ENCODE peak calls at places on chromosomes 3 and 15, in nine cellular contexts. T is stomach, B is MM.1S, X is mammary epithelial cell, Y is SK-N-SH, Q is body of pancreas, W is K562, P is adrenal gland, M is PC-3. K is an unnamed sample.

GRCh38 chr3:9036327-9037112 is 73.2 kb upstream of the RAD18 start:
- DNase-seq in Q (peak; percentile 30), W (no peak), P (peak; percentile 65), T (peak; percentile 45), M (no peak), B (no peak), X (no peak), Y (peak; percentile 54), K (no peak)

GRCh38 chr3:119810018-119810435 is 28.1 kb downstream of the NR1I2 start:
- DNase-seq in P (peak; percentile 43), M (no peak), T (peak; percentile 34), B (peak; percentile 27), Q (peak; percentile 42), X (peak; percentile 19), W (no peak), Y (no peak), K (no peak)

GRCh38 chr3:59069838-59070237 is 20.0 kb upstream of the CFAP20DC start:
- DNase-seq in Y (no peak), B (no peak), T (no peak), P (no peak), Q (no peak), W (no peak), X (no peak), M (no peak), K (no peak)

GRCh38 chr15:101256756-101257155 is 4.9 kb upstream of the CHSY1 start:
- DNase-seq in P (no peak), X (no peak), M (peak; percentile 13), Q (no peak), T (no peak), B (peak; percentile 48), W (no peak), Y (no peak), K (peak; percentile 27)

GRCh38 chr15:33098082-33099058 is 96.1 kb downstream of the FMN1 start:
- DNase-seq in T (no peak), P (no peak), B (no peak), W (no peak), X (peak; percentile 74), M (peak; percentile 95), Q (no peak), Y (no peak), K (no peak)

GRCh38 chr3:59116138-59116537 is 66.3 kb upstream of the CFAP20DC start:
- DNase-seq in T (no peak), W (no peak), B (no peak), Q (no peak), M (no peak), P (no peak), Y (no peak), X (no peak), K (no peak)

GRCh38 chr3:64924961-64925360 is 237.2 kb upstream of the ADAMTS9 start:
- DNase-seq in Q (no peak), T (no peak), W (no peak), P (no peak), M (no peak), Y (no peak), X (no peak), B (no peak), K (no peak)

GRCh38 chr3:11930084-11930483 is 74.1 kb upstream of the SYN2 start:
- DNase-seq in Y (no peak), M (no peak), X (no peak), W (no peak), P (no peak), B (no peak), Q (no peak), T (no peak), K (no peak)

GRCh38 chr3:39839504-39839903 is 30.1 kb downstream of the MYRIP start:
- DNase-seq in M (no peak), Y (no peak), B (no peak), W (no peak), X (no peak), T (no peak), Q (no peak), P (no peak), K (no peak)

GRCh38 chr3:13088020-13089006 is 15.1 kb upstream of the IQSEC1 start:
- DNase-seq in B (peak; percentile 26), T (no peak), M (no peak), Y (no peak), P (no peak), X (no peak), W (no peak), Q (no peak), K (no peak)

GRCh38 chr3:155465664-155466063 is 172.2 kb upstream of the STRIT1 start:
- DNase-seq in B (no peak), X (no peak), Q (no peak), P (no peak), W (no peak), T (no peak), Y (no peak), M (no peak), K (no peak)

GRCh38 chr3:115359507-115359906 is 212.4 kb upstream of the ZBTB20 start:
- DNase-seq in B (peak; percentile 36), M (no peak), P (no peak), T (no peak), Y (no peak), W (no peak), Q (no peak), X (no peak), K (no peak)

GRCh38 chr3:5012398-5012797 is 33.2 kb downstream of the BHLHE40 start:
- DNase-seq in Q (no peak), Y (no peak), M (no peak), T (no peak), P (no peak), B (no peak), W (no peak), X (no peak), K (no peak)

GRCh38 chr3:11803977-11804903 is 42.4 kb downstream of the TAMM41 start:
- DNase-seq in W (peak; percentile 68), B (peak; percentile 69), M (peak; percentile 67), Y (peak; percentile 57), X (peak; percentile 40), T (peak; percentile 42), P (peak; percentile 48), Q (peak; percentile 66), K (peak; percentile 52)

GRCh38 chr3:175346573-175347356 is 487.6 kb downstream of the NAALADL2 start:
- DNase-seq in P (peak; percentile 84), X (peak; percentile 87), Q (peak; percentile 57), T (peak; percentile 65), B (peak; percentile 98), M (peak; percentile 92), Y (no peak), W (no peak), K (no peak)

GRCh38 chr3:67075295-67075694 is 77.2 kb downstream of the KBTBD8 start:
- DNase-seq in P (no peak), B (peak; percentile 23), X (no peak), Y (no peak), T (no peak), Q (no peak), W (no peak), M (no peak), K (no peak)

GRCh38 chr15:74444106-74445062 is 10.6 kb upstream of the SEMA7A start:
- DNase-seq in P (peak; percentile 8), T (no peak), M (no peak), X (no peak), W (no peak), B (no peak), Y (no peak), Q (no peak), K (no peak)

GRCh38 chr15:74442063-74442462 is 8.3 kb upstream of the SEMA7A start:
- DNase-seq in Q (no peak), M (no peak), B (no peak), Y (no peak), T (no peak), P (no peak), W (no peak), X (no peak), K (no peak)

GRCh38 chr15:74443100-74443909 is 9.5 kb upstream of the SEMA7A start:
- DNase-seq in Q (no peak), P (peak; percentile 11), M (no peak), T (no peak), X (no peak), W (no peak), B (no peak), Y (no peak), K (no peak)

GRCh38 chr15:74441248-74441939 is 7.6 kb upstream of the SEMA7A start:
- DNase-seq in T (no peak), Q (no peak), W (no peak), M (no peak), P (no peak), Y (no peak), B (no peak), X (no peak), K (no peak)

GRCh38 chr15:74442604-74443003 is 8.8 kb upstream of the SEMA7A start:
- DNase-seq in T (no peak), W (no peak), X (no peak), M (no peak), Q (no peak), B (no peak), Y (no peak), P (no peak), K (no peak)
- H3K4me1 ChIP-seq in T (peaks cover 13% of the 10 kb centered on the region), W (no peaks in the 10 kb centered on the region), X (no peaks in the 10 kb centered on the region), M (peaks cover 5% of the 10 kb centered on the region), Q (peaks cover 6% of the 10 kb centered on the region), B (peaks cover 6% of the 10 kb centered on the region), Y (peaks cover 7% of the 10 kb centered on the region), P (no peaks in the 10 kb centered on the region), K (no peaks in the 10 kb centered on the region)

GRCh38 chr3:34955684-34956083 is 683.6 kb upstream of the ARPP21 start:
- DNase-seq in Q (no peak), B (no peak), X (no peak), M (no peak), T (no peak), W (no peak), P (no peak), Y (no peak), K (no peak)
- H3K9me3 ChIP-seq in Q (no peaks in the 10 kb centered on the region), B (no peaks in the 10 kb centered on the region), X (peaks cover 6% of the 10 kb centered on the region), M (peaks cover 48% of the 10 kb centered on the region), T (no peaks in the 10 kb centered on the region), W (peaks cover 3% of the 10 kb centered on the region), P (no peaks in the 10 kb centered on the region), Y (no peaks in the 10 kb centered on the region), K (no peaks in the 10 kb centered on the region)

DNA sequence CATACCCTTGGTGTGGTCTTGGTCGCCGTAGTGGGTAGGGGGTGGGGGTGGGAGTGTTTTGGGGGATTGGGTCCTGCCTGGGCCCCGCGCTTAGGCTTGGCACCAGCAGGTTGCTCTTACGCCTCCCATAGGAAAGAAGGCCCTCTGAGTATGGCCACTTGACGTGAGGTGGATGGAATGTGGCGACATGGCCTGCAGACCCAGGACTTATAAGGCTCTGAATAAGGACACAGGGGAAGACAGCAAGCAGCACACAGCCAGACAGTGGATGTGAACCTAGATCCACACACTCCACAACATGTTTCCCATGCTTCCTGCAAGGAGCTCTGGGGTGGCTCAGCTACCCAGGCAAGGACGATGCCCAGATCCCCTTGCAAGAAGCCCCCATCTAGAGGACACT is 12.4 kb downstream of the RBPMS2 start:
- DNase-seq in P (no peak), Y (no peak), B (no peak), M (no peak), W (no peak), T (no peak), Q (no peak), X (no peak), K (no peak)
- H3K4me1 ChIP-seq in P (no peaks in the 10 kb centered on the region), Y (no peaks in the 10 kb centered on the region), B (no peaks in the 10 kb centered on the region), M (no peaks in the 10 kb centered on the region), W (no peaks in the 10 kb centered on the region), T (peaks cover 5% of the 10 kb centered on the region), Q (no peaks in the 10 kb centered on the region), X (no peaks in the 10 kb centered on the region), K (no peaks in the 10 kb centered on the region)

DNA sequence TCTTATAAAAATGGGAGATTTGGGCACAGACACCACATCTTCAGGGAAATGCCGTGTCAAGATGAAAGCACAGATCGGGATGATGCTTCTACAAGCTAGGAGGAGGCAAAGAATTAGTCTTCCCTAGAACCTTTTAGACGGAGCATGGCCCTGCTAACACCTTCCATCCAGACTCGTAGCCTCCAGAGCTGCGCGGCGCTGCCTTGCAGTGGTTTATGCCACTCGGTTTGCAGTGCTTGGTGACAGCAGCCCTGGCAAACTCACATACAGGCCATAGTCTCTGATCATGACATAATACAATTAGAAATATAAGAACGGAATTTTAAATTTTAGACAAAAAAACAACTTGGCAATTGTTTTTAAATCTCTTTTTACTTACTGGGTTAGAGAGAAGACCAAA is 37.1 kb upstream of the SLC41A3 start:
- DNase-seq in M (no peak), P (no peak), B (no peak), X (no peak), Q (no peak), T (no peak), W (no peak), Y (no peak), K (no peak)
- H3K9me3 ChIP-seq in M (no peaks in the 10 kb centered on the region), P (no peaks in the 10 kb centered on the region), B (no peaks in the 10 kb centered on the region), X (no peaks in the 10 kb centered on the region), Q (no peaks in the 10 kb centered on the region), T (no peaks in the 10 kb centered on the region), W (no peaks in the 10 kb centered on the region), Y (no peaks in the 10 kb centered on the region), K (no peaks in the 10 kb centered on the region)